ENCODE peak calls at places on chromosome 10, in four cellular contexts. Z, U, O and G are unnamed samples.

GRCh38 chr10:80199828-80200227 is 5.5 kb downstream of the ANXA11 start:
- DNase-seq in Z (no peak), U (no peak), O (no peak), G (peak; percentile 75)

GRCh38 chr10:119166564-119166963 is 1.1 kb upstream of the SFXN4 start:
- DNase-seq in Z (no peak), O (no peak), U (no peak), G (no peak)

GRCh38 chr10:99304027-99304856 is 24.9 kb upstream of the CNNM1 start:
- DNase-seq in Z (no peak), U (no peak), O (no peak), G (no peak)

GRCh38 chr10:114810926-114811325 is 10.7 kb upstream of the FHIP2A start:
- DNase-seq in U (no peak), Z (no peak), O (no peak), G (no peak)

GRCh38 chr10:102313221-102313896 is 68.0 kb downstream of the GBF1 start:
- DNase-seq in O (no peak), U (no peak), Z (no peak), G (no peak)

GRCh38 chr10:96130326-96130758 is 245 bp downstream of the ZNF518A start:
- DNase-seq in U (peak; percentile 68), Z (peak; percentile 92), O (peak; percentile 59), G (peak; percentile 73)

GRCh38 chr10:61378865-61379264 is 74.3 kb downstream of the TMEM26 start:
- DNase-seq in Z (no peak), U (no peak), O (no peak), G (no peak)

GRCh38 chr10:106189254-106189653 is 975.3 kb downstream of the SORCS1 start:
- DNase-seq in O (no peak), Z (peak; percentile 32), U (no peak), G (no peak)

GRCh38 chr10:57692255-57692980 is 575.3 kb downstream of the IPMK start:
- DNase-seq in U (no peak), Z (no peak), O (no peak), G (no peak)

GRCh38 chr10:42690449-42691360 is 52.3 kb upstream of the ZNF33B start:
- DNase-seq in O (no peak), U (no peak), Z (no peak), G (no peak)

GRCh38 chr10:17029581-17030271 is 99.9 kb downstream of the CUBN start:
- DNase-seq in U (peak; percentile 73), Z (no peak), O (no peak), G (peak; percentile 78)

GRCh38 chr10:59434463-59435326 is 72.3 kb upstream of the FAM13C start:
- DNase-seq in O (no peak), U (no peak), Z (no peak), G (no peak)

GRCh38 chr10:70981171-70981836 is 92.9 kb upstream of the PCBD1 start:
- DNase-seq in U (no peak), O (no peak), Z (no peak), G (no peak)

GRCh38 chr10:119209050-119209735 is 1.8 kb downstream of the GRK5 start:
- DNase-seq in Z (peak; percentile 64), U (peak; percentile 75), O (no peak), G (peak; percentile 77)

GRCh38 chr10:71280825-71281224 is 38.2 kb upstream of the SLC29A3 start:
- DNase-seq in U (no peak), O (no peak), Z (no peak), G (no peak)

GRCh38 chr10:96395931-96396877 is 37.4 kb upstream of the OPALIN start:
- DNase-seq in O (peak; percentile 33), Z (peak; percentile 68), U (peak; percentile 61), G (peak; percentile 57)

GRCh38 chr10:57964371-57964770 is 303.3 kb downstream of the IPMK start:
- DNase-seq in U (peak; percentile 26), O (no peak), Z (no peak), G (no peak)

GRCh38 chr10:34906021-34906965 is 91.2 kb upstream of the PARD3 start:
- DNase-seq in Z (no peak), U (no peak), O (no peak), G (peak; percentile 40)

GRCh38 chr10:88152720-88153119 is 289.3 kb downstream of the PTEN start:
- DNase-seq in O (peak; percentile 68), Z (peak; percentile 36), U (no peak), G (no peak)

GRCh38 chr10:8121199-8121890 is 66.9 kb downstream of the GATA3 start:
- DNase-seq in O (no peak), U (no peak), Z (no peak), G (no peak)

GRCh38 chr10:104642311-104643022 is 1.4 kb downstream of the SORCS3 start:
- DNase-seq in Z (no peak), O (no peak), U (no peak), G (no peak)

GRCh38 chr10:86654411-86655172 is at the start of gene OPN4:
- DNase-seq in O (no peak), Z (no peak), U (no peak), G (peak; percentile 38)

GRCh38 chr10:93352638-93353383 is 129.3 kb downstream of the MYOF start:
- DNase-seq in Z (peak; percentile 52), U (no peak), O (no peak), G (no peak)

GRCh38 chr10:9833871-9834454 is 1183.7 kb upstream of the CELF2 start:
- DNase-seq in Z (no peak), O (no peak), U (no peak), G (no peak)

GRCh38 chr10:100065084-100065660 is 16.5 kb downstream of the CPN1 start:
- DNase-seq in U (no peak), Z (no peak), O (no peak), G (no peak)

DNA sequence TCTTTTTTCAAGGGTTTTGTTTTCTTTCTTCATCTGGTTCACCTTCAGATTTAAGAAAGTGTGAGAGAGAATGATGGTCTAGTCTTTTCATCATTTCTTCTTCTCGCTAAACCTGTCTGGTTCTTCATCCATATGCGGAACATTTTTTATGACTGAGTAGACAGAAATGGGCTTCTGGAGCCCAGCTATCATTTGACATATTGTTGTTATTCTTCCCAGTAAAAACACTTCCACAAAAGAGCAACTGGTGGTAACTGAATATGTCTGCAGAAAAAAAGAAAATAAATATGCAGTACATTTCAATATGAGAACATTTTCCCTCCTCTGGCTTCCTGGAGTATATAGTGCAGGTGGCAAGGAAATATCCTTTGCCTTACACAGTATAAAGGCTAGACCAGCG is 209.5 kb downstream of the JCAD start:
- DNase-seq in Z (no peak), U (no peak), O (peak; percentile 11), G (no peak)
- H3K4me3 ChIP-seq in Z (no peak overlapping the region), U (peak overlapping the region; percentile 44), O (peak overlapping the region; percentile 55), G (peak overlapping the region; percentile 17)

GRCh38 chr10:72801263-72801868 is 92.2 kb upstream of the OIT3 start:
- DNase-seq in Z (no peak), U (no peak), O (no peak), G (no peak)

GRCh38 chr10:72802291-72803118 is 91.0 kb upstream of the OIT3 start:
- DNase-seq in Z (no peak), O (no peak), U (no peak), G (no peak)

GRCh38 chr10:72800000-72800740 is 93.4 kb upstream of the OIT3 start:
- DNase-seq in O (no peak), Z (no peak), U (no peak), G (no peak)

GRCh38 chr10:72800741-72801092 is 92.8 kb upstream of the OIT3 start:
- DNase-seq in Z (no peak), O (no peak), U (no peak), G (no peak)

DNA sequence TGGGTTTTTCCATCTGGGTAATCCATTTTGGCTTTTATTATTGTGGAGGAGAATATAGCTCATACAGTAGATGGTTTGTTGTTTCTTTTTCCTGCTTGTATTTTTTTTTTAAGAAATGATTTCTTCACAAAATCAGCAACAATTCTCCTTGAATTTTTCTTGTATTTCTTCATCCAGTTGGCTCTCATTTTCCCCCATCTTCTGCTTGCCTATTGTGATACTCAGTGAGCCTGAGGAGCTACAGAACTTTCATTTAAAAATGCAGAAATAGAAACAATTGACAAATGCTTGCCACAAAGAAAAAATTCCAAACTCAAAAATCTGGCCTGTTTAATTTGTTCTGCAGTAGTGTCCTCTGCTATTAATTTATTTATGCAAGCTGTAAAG is 90.4 kb upstream of the OIT3 start:
- DNase-seq in Z (no peak), O (no peak), U (no peak), G (no peak)
- TF ChIP-seq CTCF in Z (no peak), O (no peak), U (no peak), G (no peak)

DNA sequence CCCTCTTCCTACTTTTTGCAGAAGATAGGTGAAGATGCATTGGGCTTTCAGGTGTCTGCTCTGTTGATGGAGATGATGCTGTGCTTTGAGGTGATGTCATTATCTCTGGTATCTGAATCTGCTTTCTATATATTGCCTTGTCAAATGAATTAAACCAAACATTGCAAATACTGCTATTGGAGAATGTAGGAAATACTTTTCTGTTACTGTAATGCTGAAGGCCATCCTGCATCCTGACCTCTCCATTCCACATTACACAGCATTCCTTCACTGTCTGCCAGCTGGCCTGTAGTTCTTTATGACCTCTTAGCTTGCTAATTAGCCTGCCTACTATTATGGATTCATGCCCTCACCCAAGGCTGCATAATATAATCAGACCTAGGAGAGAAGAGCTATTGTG is 73.2 kb downstream of the VCL start:
- DNase-seq in Z (no peak), O (peak; percentile 82), U (no peak), G (no peak)
- H3K27ac ChIP-seq in Z (no peak overlapping the region), O (peak overlapping the region; percentile 68), U (peak overlapping the region; percentile 41), G (peak overlapping the region; percentile 58)

GRCh38 chr10:75540357-75541335 is 109.2 kb downstream of the LRMDA start:
- DNase-seq in O (no peak), U (no peak), Z (no peak), G (no peak)
- H3K4me3 ChIP-seq in O (no peak overlapping the region), U (no peak overlapping the region), Z (no peak overlapping the region), G (no peak overlapping the region)

DNA sequence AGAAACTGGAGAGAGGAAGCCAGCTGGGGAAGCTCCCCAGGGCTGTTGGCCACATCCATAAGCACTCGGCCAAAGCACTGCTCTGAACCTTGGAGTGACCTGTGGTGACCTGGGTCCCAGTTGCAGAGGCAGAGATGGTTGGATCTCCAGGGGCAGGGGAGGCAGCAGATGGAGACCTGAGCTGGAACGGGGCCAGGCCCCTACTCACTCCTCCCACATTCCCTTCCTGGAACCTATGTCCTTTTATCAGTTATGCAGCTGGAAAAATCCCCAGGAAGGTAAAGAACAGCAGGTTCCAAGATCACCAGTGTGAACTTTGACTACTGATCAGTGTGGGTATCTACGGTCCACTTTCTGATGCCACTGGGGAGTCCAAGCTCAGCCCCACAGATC is 9.6 kb upstream of the PNLIPRP2 start:
- DNase-seq in U (no peak), O (no peak), Z (no peak), G (no peak)
- TF ChIP-seq CTCF in U (no peak), O (no peak), Z (no peak), G (no peak)

GRCh38 chr10:129528376-129528978 is 61.4 kb downstream of the MGMT start:
- DNase-seq in O (no peak), Z (no peak), U (no peak), G (no peak)

GRCh38 chr10:129531969-129532660 is 65.1 kb downstream of the MGMT start:
- DNase-seq in O (no peak), U (no peak), Z (no peak), G (no peak)

GRCh38 chr10:129531195-129531968 is 64.3 kb downstream of the MGMT start:
- DNase-seq in Z (no peak), U (no peak), O (peak; percentile 8), G (no peak)

GRCh38 chr10:129532838-129533237 is 65.8 kb downstream of the MGMT start:
- DNase-seq in O (no peak), Z (no peak), U (no peak), G (no peak)

GRCh38 chr10:129530486-129531065 is 63.5 kb downstream of the MGMT start:
- DNase-seq in O (no peak), Z (no peak), U (no peak), G (no peak)
- H3K27ac ChIP-seq in O (no peak overlapping the region), Z (no peak overlapping the region), U (no peak overlapping the region), G (no peak overlapping the region)

GRCh38 chr10:116274141-116274861 is 1.3 kb upstream of the GFRA1 start:
- DNase-seq in O (no peak), Z (no peak), U (peak; percentile 19), G (no peak)
- H3K4me3 ChIP-seq in O (peak overlapping the region; percentile 51), Z (no peak overlapping the region), U (peak overlapping the region; percentile 69), G (peak overlapping the region; percentile 44)